ENCODE peak calls at places on chromosome 15, in five cellular contexts. B is IMR-90, K is GM23248, Y is H1, S is colonic mucosa. M is an unnamed sample.

GRCh38 chr15:80811781-80812180 is 32.6 kb downstream of the CEMIP start:
- DNase-seq in B (no peak), K (no peak), Y (no peak), S (no peak), M (no peak)

GRCh38 chr15:70096215-70096974 is 1.3 kb downstream of the TLE3 start:
- DNase-seq in B (peak), K (peak), Y (no peak), S (peak), M (peak)

GRCh38 chr15:59687831-59688230 is 1.3 kb downstream of the BNIP2 start:
- DNase-seq in B (peak), K (peak), Y (no peak), S (no peak), M (no peak)

GRCh38 chr15:57503911-57504598 is 87.6 kb upstream of the MYZAP start:
- DNase-seq in B (no peak), K (no peak), Y (no peak), S (no peak), M (no peak)

GRCh38 chr15:98657721-98658120 is 9.4 kb downstream of the IGF1R start:
- DNase-seq in B (peak), K (peak), Y (no peak), S (no peak), M (no peak)

GRCh38 chr15:56537881-56538280 is 72.9 kb upstream of the MNS1 start:
- DNase-seq in B (no peak), K (no peak), Y (no peak), S (no peak), M (peak)

GRCh38 chr15:69666441-69666882 is 213.8 kb downstream of the RPLP1 start:
- DNase-seq in B (peak), K (peak), Y (no peak), S (no peak), M (no peak)

GRCh38 chr15:32641517-32642059 is at the start of gene SCG5:
- DNase-seq in B (peak), K (no peak), Y (peak), S (peak), M (no peak)

GRCh38 chr15:94327356-94327936 is 96.1 kb downstream of the MCTP2 start:
- DNase-seq in B (peak), K (peak), Y (no peak), S (no peak), M (no peak)

GRCh38 chr15:60555291-60555690 is 76.3 kb upstream of the ICE2 start:
- DNase-seq in B (no peak), K (no peak), Y (no peak), S (no peak), M (no peak)

GRCh38 chr15:64851503-64851840 is 9.8 kb downstream of the PLEKHO2 start:
- DNase-seq in B (peak), K (peak), Y (no peak), S (no peak), M (peak)

GRCh38 chr15:20643024-20643770 is 101.6 kb upstream of the GOLGA6L6 start:
- DNase-seq in B (no peak), K (no peak), Y (no peak), S (no peak), M (no peak)

GRCh38 chr15:75672646-75673425 is 25.1 kb downstream of the SNX33 start:
- DNase-seq in B (peak), K (peak), Y (no peak), S (no peak), M (no peak)

GRCh38 chr15:25682349-25682748 is 180.8 kb downstream of the ATP10A start:
- DNase-seq in B (no peak), K (no peak), Y (no peak), S (no peak), M (no peak)

GRCh38 chr15:99592135-99592845 is 26.5 kb downstream of the MEF2A start:
- DNase-seq in B (peak), K (peak), Y (no peak), S (no peak), M (no peak)

GRCh38 chr15:91271565-91272153 is 171.6 kb downstream of the SV2B start:
- DNase-seq in B (peak), K (peak), Y (no peak), S (peak), M (no peak)

GRCh38 chr15:72285927-72286516 is 13.7 kb upstream of the PARP6 start:
- DNase-seq in B (peak), K (peak), Y (peak), S (peak), M (no peak)

GRCh38 chr15:62059108-62059817 is 984 bp downstream of the VPS13C start:
- DNase-seq in B (no peak), K (peak), Y (no peak), S (no peak), M (no peak)

GRCh38 chr15:40894689-40895308 is 549 bp downstream of the VPS18 start:
- DNase-seq in B (peak), K (peak), Y (no peak), S (peak), M (peak)

GRCh38 chr15:91561371-91562100 is 292.0 kb upstream of the SLCO3A1 start:
- DNase-seq in B (peak), K (peak), Y (no peak), S (no peak), M (no peak)

DNA sequence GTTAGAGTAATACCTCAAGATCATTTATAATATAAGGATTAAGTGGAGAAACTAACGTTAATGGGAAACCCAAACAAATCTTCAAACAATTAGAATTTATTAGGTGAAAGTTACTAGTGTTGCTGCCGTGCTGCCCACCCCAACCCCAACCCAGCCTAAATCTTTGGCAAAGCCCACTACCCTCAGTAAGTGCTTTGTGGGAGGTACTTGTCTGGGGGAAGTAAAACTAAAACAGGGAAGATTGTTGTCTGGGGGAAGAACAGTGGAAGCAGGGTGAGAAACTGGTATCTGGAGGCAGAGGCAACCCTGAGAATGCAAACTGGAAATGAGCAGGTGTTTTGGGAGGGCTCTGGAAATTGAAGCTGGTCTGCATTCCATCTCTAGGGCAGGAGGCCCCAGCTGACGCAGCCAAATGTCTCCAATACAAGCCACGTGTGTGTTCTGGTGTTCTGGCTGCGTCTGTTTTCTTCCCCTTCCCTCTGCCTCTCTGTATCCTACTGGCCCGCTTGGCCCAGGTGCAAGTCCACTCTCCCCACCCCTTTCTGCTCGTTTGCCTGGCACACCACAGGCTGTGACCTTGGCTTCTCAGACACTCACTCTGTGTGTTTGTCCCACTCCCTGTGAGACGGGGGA is 32.7 kb downstream of the FEM1B start:
- DNase-seq in B (no peak), K (no peak), Y (no peak), S (peak), M (no peak)
- H3K27ac ChIP-seq in B (no peak), K (no peak), Y (no peak), S (no peak), M (no peak)

GRCh38 chr15:71114887-71115566 is at the start of gene THSD4:
- DNase-seq in B (peak), K (peak), Y (peak), S (peak), M (peak)
- H3K9ac ChIP-seq in B (peak), K (peak), Y (no peak), S (peak), M (no peak)

GRCh38 chr15:74301583-74302374 is 65.7 kb downstream of the CCDC33 start:
- DNase-seq in B (no peak), K (no peak), Y (no peak), S (no peak), M (no peak)

GRCh38 chr15:74294010-74294409 is 57.9 kb downstream of the CCDC33 start:
- DNase-seq in B (no peak), K (no peak), Y (no peak), S (no peak), M (no peak)

GRCh38 chr15:74295800-74296199 is 59.7 kb downstream of the CCDC33 start:
- DNase-seq in B (no peak), K (no peak), Y (no peak), S (no peak), M (no peak)

GRCh38 chr15:74300057-74300620 is 64.0 kb downstream of the CCDC33 start:
- DNase-seq in B (no peak), K (no peak), Y (no peak), S (no peak), M (no peak)

DNA sequence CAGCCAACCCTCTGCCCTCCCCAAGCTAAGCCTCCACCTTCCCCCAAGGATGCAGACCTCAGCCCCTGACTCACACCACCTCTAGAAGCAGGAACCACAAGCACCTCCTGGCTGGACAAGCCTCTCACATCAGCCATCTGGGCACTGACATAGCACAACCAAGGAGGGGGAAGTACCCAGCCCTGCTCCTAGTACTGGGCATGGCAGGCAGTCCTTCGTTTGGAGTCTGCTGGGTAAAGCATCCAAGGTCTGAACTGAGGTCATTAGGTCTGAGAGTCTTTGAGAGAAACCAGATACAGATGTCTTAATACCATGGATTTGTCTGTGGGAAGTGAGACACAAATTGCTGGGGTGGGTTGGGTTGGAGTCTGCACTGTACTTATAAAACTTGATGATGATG is 61.7 kb downstream of the CCDC33 start:
- DNase-seq in B (no peak), K (no peak), Y (no peak), S (no peak), M (no peak)
- H3K27ac ChIP-seq in B (no peak), K (no peak), Y (no peak), S (no peak), M (no peak)

GRCh38 chr15:63110428-63111026 is 11.1 kb upstream of the LACTB start:
- DNase-seq in B (peak), K (no peak), Y (no peak), S (no peak), M (no peak)

GRCh38 chr15:63111481-63111880 is 10.2 kb upstream of the LACTB start:
- DNase-seq in B (no peak), K (no peak), Y (no peak), S (no peak), M (no peak)

GRCh38 chr15:63114465-63114864 is 7.2 kb upstream of the LACTB start:
- DNase-seq in B (no peak), K (no peak), Y (no peak), S (no peak), M (no peak)

GRCh38 chr15:63109498-63110290 is 12.0 kb upstream of the LACTB start:
- DNase-seq in B (peak), K (no peak), Y (no peak), S (no peak), M (no peak)

GRCh38 chr15:63112871-63113270 is 8.8 kb upstream of the LACTB start:
- DNase-seq in B (peak), K (no peak), Y (no peak), S (no peak), M (no peak)
- H3K9ac ChIP-seq in B (no peak), K (no peak), Y (no peak), S (no peak), M (no peak)

GRCh38 chr15:90099072-90099867 is 3.0 kb downstream of the IDH2 start:
- DNase-seq in B (no peak), K (no peak), Y (no peak), S (no peak), M (no peak)

GRCh38 chr15:90101130-90101968 is 919 bp downstream of the IDH2 start:
- DNase-seq in B (no peak), K (peak), Y (no peak), S (peak), M (peak)

GRCh38 chr15:90095521-90095959 is 6.7 kb downstream of the IDH2 start:
- DNase-seq in B (no peak), K (no peak), Y (no peak), S (no peak), M (no peak)

GRCh38 chr15:90099868-90100854 is 2.1 kb downstream of the IDH2 start:
- DNase-seq in B (peak), K (peak), Y (no peak), S (peak), M (no peak)

DNA sequence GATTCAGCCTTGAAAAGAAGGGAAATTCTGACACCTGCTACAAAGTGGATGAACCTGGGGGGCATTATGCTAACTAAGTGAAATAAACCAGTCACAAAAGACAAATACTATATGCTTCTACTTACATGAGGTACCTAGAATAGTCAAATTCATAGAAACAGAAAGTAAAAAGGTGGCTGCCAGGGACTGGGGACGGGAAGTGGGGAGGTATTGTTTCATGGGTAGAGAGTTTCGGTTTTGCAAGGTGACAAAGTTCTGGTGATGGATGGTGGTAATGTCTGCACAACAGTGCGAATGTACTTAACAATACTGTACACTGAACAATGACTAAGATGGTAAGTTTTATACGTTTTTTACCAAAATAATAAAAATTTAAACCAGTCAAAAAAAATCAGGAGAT is 4.8 kb downstream of the IDH2 start:
- DNase-seq in B (no peak), K (no peak), Y (no peak), S (no peak), M (no peak)
- H3K27ac ChIP-seq in B (no peak), K (peak), Y (no peak), S (peak), M (peak)

M was measured in kidney.